ENCODE peak calls at places on chromosomes 12 and 14, in nine cellular contexts. Y, A, Z, F, C, J, V, Q and N are unnamed samples.

GRCh38 chr12:5587701-5588100 is 155.8 kb downstream of the NTF3 start:
- DNase-seq in Y (no peak), A (no peak), Z (no peak), F (no peak), C (no peak), J (no peak), V (no peak), Q (no peak), N (no peak)

GRCh38 chr14:29348504-29348903 is 579.1 kb downstream of the PRKD1 start:
- DNase-seq in Y (no peak), A (no peak), Z (no peak), F (no peak), C (no peak), J (no peak), V (no peak), Q (no peak), N (no peak)

GRCh38 chr12:90515199-90516175 is 439.5 kb downstream of the CCER1 start:
- DNase-seq in Y (no peak), A (no peak), Z (no peak), F (peak; percentile 9), C (no peak), J (peak; percentile 18), V (no peak), Q (no peak), N (no peak)

GRCh38 chr14:72726444-72726843 is 167.5 kb downstream of the DPF3 start:
- DNase-seq in Y (no peak), A (no peak), Z (no peak), F (no peak), C (no peak), J (no peak), V (no peak), Q (no peak), N (no peak)

GRCh38 chr12:7869137-7869536 is 3.6 kb downstream of the SLC2A14 start:
- DNase-seq in Y (no peak), A (no peak), Z (no peak), F (no peak), C (no peak), J (no peak), V (peak; percentile 59), Q (no peak), N (no peak)

GRCh38 chr12:62724947-62725447 is 210.0 kb downstream of the PPM1H start:
- DNase-seq in Y (no peak), A (no peak), Z (no peak), F (peak; percentile 93), C (no peak), J (no peak), V (peak; percentile 92), Q (no peak), N (no peak)

GRCh38 chr14:25006961-25007795 is 42.8 kb downstream of the STXBP6 start:
- DNase-seq in Y (no peak), A (no peak), Z (no peak), F (peak; percentile 78), C (no peak), J (no peak), V (peak; percentile 8), Q (no peak), N (no peak)

GRCh38 chr12:70520847-70521246 is 116.4 kb downstream of the PTPRB start:
- DNase-seq in Y (no peak), A (no peak), Z (no peak), F (no peak), C (no peak), J (no peak), V (no peak), Q (no peak), N (no peak)

GRCh38 chr12:28222081-28222700 is 31.9 kb downstream of the CCDC91 start:
- DNase-seq in Y (no peak), A (no peak), Z (peak; percentile 26), F (no peak), C (no peak), J (no peak), V (no peak), Q (no peak), N (peak; percentile 75)

GRCh38 chr12:117090816-117091711 is 8.2 kb downstream of the TESC start:
- DNase-seq in Y (no peak), A (no peak), Z (no peak), F (no peak), C (no peak), J (no peak), V (no peak), Q (no peak), N (no peak)

GRCh38 chr14:70358631-70359030 is 852 bp downstream of the COX16 start:
- DNase-seq in Y (no peak), A (no peak), Z (no peak), F (no peak), C (no peak), J (no peak), V (no peak), Q (no peak), N (no peak)

GRCh38 chr14:57732886-57733285 is 133.0 kb downstream of the SLC35F4 start:
- DNase-seq in Y (no peak), A (no peak), Z (no peak), F (peak; percentile 19), C (no peak), J (no peak), V (no peak), Q (no peak), N (no peak)

GRCh38 chr12:1594045-1594294 is 411 bp downstream of the FBXL14 start:
- DNase-seq in Y (no peak), A (peak; percentile 70), Z (no peak), F (no peak), C (peak; percentile 90), J (peak; percentile 78), V (no peak), Q (no peak), N (peak; percentile 65)

GRCh38 chr14:104341532-104342434 is 203.4 kb downstream of the KIF26A start:
- DNase-seq in Y (no peak), A (no peak), Z (no peak), F (no peak), C (peak; percentile 78), J (no peak), V (peak; percentile 22), Q (no peak), N (peak; percentile 54)

GRCh38 chr14:91649930-91650329 is 82.0 kb downstream of the CATSPERB start:
- DNase-seq in Y (no peak), A (no peak), Z (peak; percentile 9), F (peak; percentile 18), C (no peak), J (peak; percentile 39), V (peak; percentile 46), Q (peak; percentile 15), N (no peak)

GRCh38 chr12:26939192-26939832 is 1.0 kb downstream of the FGFR1OP2 start:
- DNase-seq in Y (no peak), A (no peak), Z (no peak), F (no peak), C (no peak), J (peak; percentile 16), V (no peak), Q (no peak), N (no peak)

GRCh38 chr12:63090716-63091115 is 60.3 kb downstream of the AVPR1A start:
- DNase-seq in Y (no peak), A (no peak), Z (no peak), F (no peak), C (peak; percentile 27), J (no peak), V (no peak), Q (no peak), N (no peak)

GRCh38 chr12:110704750-110705149 is 15.8 kb upstream of the HVCN1 start:
- DNase-seq in Y (no peak), A (no peak), Z (no peak), F (no peak), C (no peak), J (peak; percentile 39), V (no peak), Q (no peak), N (no peak)

GRCh38 chr14:68633131-68633991 is 159.5 kb downstream of the ZFP36L1 start:
- DNase-seq in Y (peak; percentile 78), A (no peak), Z (no peak), F (peak; percentile 78), C (peak; percentile 85), J (peak; percentile 44), V (no peak), Q (no peak), N (no peak)

GRCh38 chr12:50174971-50175715 is 8.0 kb upstream of the CERS5 start:
- DNase-seq in Y (no peak), A (peak; percentile 12), Z (no peak), F (no peak), C (no peak), J (peak; percentile 39), V (peak; percentile 77), Q (no peak), N (no peak)

GRCh38 chr12:4118017-4118510 is 155.5 kb upstream of the CCND2 start:
- DNase-seq in Y (peak; percentile 19), A (peak; percentile 49), Z (no peak), F (no peak), C (peak; percentile 73), J (peak; percentile 56), V (peak; percentile 16), Q (peak; percentile 35), N (no peak)

GRCh38 chr14:68246074-68246980 is 426.7 kb downstream of the RAD51B start:
- DNase-seq in Y (no peak), A (no peak), Z (no peak), F (no peak), C (no peak), J (no peak), V (no peak), Q (no peak), N (no peak)

GRCh38 chr12:55830601-55831406 is 1.4 kb upstream of the DNAJC14 start:
- DNase-seq in Y (peak; percentile 89), A (peak; percentile 33), Z (no peak), F (peak; percentile 41), C (peak; percentile 93), J (peak; percentile 65), V (peak; percentile 55), Q (peak; percentile 36), N (peak; percentile 52)

GRCh38 chr14:56422703-56423213 is 156.8 kb upstream of the TMEM260 start:
- DNase-seq in Y (no peak), A (no peak), Z (no peak), F (peak; percentile 60), C (peak; percentile 51), J (peak; percentile 31), V (peak; percentile 71), Q (no peak), N (no peak)